ENCODE peak calls at places on chromosomes 16 and 17, in five cellular contexts. J, N, G, O and Y are unnamed samples.

GRCh38 chr16:57999971-58000705 is at the start of gene ZNF319:
- DNase-seq in J (no peak), N (peak; percentile 32), G (no peak), O (no peak), Y (peak; percentile 78)

GRCh38 chr16:7185179-7185578 is 147.5 kb upstream of the RBFOX1 start:
- DNase-seq in J (no peak), N (no peak), G (no peak), O (no peak), Y (no peak)

GRCh38 chr17:67566656-67567055 is 151.1 kb upstream of the NOL11 start:
- DNase-seq in J (no peak), N (no peak), G (no peak), O (no peak), Y (no peak)

GRCh38 chr16:88941051-88941932 is 35.7 kb downstream of the CBFA2T3 start:
- DNase-seq in J (peak; percentile 66), N (peak; percentile 64), G (no peak), O (no peak), Y (peak; percentile 77)

GRCh38 chr16:2535644-2536021 is 2.2 kb upstream of the PDPK1 start:
- DNase-seq in J (no peak), N (no peak), G (no peak), O (no peak), Y (no peak)

GRCh38 chr17:81153340-81153803 is 11.9 kb upstream of the PVALEF start:
- DNase-seq in J (peak; percentile 14), N (no peak), G (peak; percentile 66), O (no peak), Y (peak; percentile 26)

GRCh38 chr17:75774988-75775668 is 9.5 kb upstream of the UNK start:
- DNase-seq in J (no peak), N (no peak), G (peak; percentile 8), O (no peak), Y (peak; percentile 50)

GRCh38 chr17:49003557-49004511 is 6.6 kb downstream of the IGF2BP1 start:
- DNase-seq in J (no peak), N (no peak), G (no peak), O (no peak), Y (no peak)

GRCh38 chr17:64683791-64684190 is 21.7 kb upstream of the SMURF2 start:
- DNase-seq in J (no peak), N (no peak), G (no peak), O (no peak), Y (no peak)
- H3K27ac ChIP-seq in J (no peak overlapping the region), N (no peak overlapping the region), G (no peak overlapping the region), O (peak overlapping the region; percentile 84), Y (no peak overlapping the region)

DNA sequence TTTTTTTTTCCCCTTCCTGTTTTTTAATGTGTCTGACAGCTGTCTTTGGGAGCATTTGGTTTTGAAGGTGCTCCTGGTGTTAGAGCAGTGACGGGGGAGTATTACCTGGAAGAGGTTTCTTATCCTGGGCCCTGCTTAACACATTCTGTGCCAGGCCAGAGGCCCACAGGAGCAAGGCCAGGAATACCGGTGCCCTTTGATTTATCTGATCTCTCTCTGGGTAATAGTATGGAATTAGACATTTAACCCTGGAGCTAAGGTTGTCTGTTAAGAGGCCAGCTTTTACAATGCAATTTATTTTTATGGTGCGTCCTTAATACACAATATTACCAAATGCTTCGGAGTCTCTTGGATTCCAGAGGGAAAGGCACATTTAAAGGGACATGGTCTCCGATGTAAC is 37.2 kb upstream of the GSE1 start:
- DNase-seq in J (no peak), N (no peak), G (no peak), O (no peak), Y (no peak)
- H3K4me1 ChIP-seq in J (peaks cover 6% of the 10 kb centered on the region), N (peaks cover 65% of the 10 kb centered on the region), G (peaks cover 82% of the 10 kb centered on the region), O (no peaks in the 10 kb centered on the region), Y (peaks cover 60% of the 10 kb centered on the region)

GRCh38 chr17:82263641-82264040 is 9.9 kb downstream of the CSNK1D start:
- DNase-seq in J (no peak), N (no peak), G (no peak), O (no peak), Y (no peak)
- TF ChIP-seq CTCF in J (no peak), N (no peak), G (no peak), O (no peak), Y (no peak)

GRCh38 chr17:2120550-2121335 is 65.8 kb downstream of the HIC1 start:
- DNase-seq in J (no peak), N (no peak), G (no peak), O (no peak), Y (no peak)

GRCh38 chr17:2125013-2125535 is 70.2 kb downstream of the HIC1 start:
- DNase-seq in J (no peak), N (no peak), G (no peak), O (no peak), Y (no peak)

GRCh38 chr17:2123467-2124251 is 68.8 kb downstream of the HIC1 start:
- DNase-seq in J (peak; percentile 40), N (no peak), G (no peak), O (no peak), Y (no peak)

GRCh38 chr17:2124391-2124790 is 69.5 kb downstream of the HIC1 start:
- DNase-seq in J (no peak), N (no peak), G (no peak), O (no peak), Y (no peak)

GRCh38 chr17:2122641-2123302 is 67.9 kb downstream of the HIC1 start:
- DNase-seq in J (peak; percentile 33), N (peak; percentile 63), G (no peak), O (no peak), Y (peak; percentile 80)
- H3K27ac ChIP-seq in J (peak overlapping the region; percentile 94), N (peak overlapping the region; percentile 72), G (peak overlapping the region; percentile 78), O (no peak overlapping the region), Y (peak overlapping the region; percentile 47)

DNA sequence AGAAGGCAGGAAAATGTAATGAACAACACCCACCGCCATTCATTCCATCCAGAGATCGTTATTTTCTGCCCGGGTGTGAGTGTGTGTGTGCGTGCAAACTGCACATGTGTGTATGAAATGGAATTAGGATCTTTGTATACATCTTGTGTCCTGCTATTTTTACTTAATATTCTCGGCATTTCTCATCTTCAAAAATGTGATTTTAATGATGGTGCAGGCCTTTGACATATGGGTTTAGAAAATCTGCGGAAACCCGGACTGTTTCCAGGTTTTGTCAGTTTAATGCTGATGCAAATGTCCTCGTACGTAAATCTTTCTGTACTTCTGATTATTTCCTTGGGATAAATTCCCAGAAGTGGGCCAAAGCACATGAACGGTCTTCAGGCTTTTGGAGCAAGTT is 254.8 kb downstream of the SEC14L1 start:
- DNase-seq in J (no peak), N (no peak), G (no peak), O (no peak), Y (no peak)
- H3K4me1 ChIP-seq in J (peaks cover 39% of the 10 kb centered on the region), N (peaks cover 65% of the 10 kb centered on the region), G (peaks cover 100% of the 10 kb centered on the region), O (peaks cover 45% of the 10 kb centered on the region), Y (peaks cover 60% of the 10 kb centered on the region)